ENCODE peak calls at places on chromosomes 13 and 19, in seven cellular contexts. One of them, this sample, is unnamed.

GRCh38 chr13:34030782-34031181 is 212.8 kb downstream of the RFC3 start:
- DNase-seq in astrocyte of the spinal cord: no peak
- DNase-seq in fibroblast of the aortic adventitia: no peak
- DNase-seq in epithelial cell of esophagus: peak; percentile 25
- DNase-seq in A549: no peak
- DNase-seq in dorsolateral prefrontal cortex: no peak
- DNase-seq in CD4-positive, alpha-beta T cell: no peak
- DNase-seq in this sample: no peak

GRCh38 chr19:38120471-38121030 is 103.5 kb downstream of the DPF1 start:
- DNase-seq in astrocyte of the spinal cord: no peak
- DNase-seq in CD4-positive, alpha-beta T cell: no peak
- DNase-seq in epithelial cell of esophagus: no peak
- DNase-seq in fibroblast of the aortic adventitia: no peak
- DNase-seq in A549: no peak
- DNase-seq in dorsolateral prefrontal cortex: no peak
- DNase-seq in this sample: no peak

GRCh38 chr13:78659450-78660110 is 625 bp upstream of the OBI1 start:
- DNase-seq in astrocyte of the spinal cord: peak; percentile 9
- DNase-seq in fibroblast of the aortic adventitia: peak; percentile 19
- DNase-seq in CD4-positive, alpha-beta T cell: no peak
- DNase-seq in epithelial cell of esophagus: no peak
- DNase-seq in A549: no peak
- DNase-seq in dorsolateral prefrontal cortex: no peak
- DNase-seq in this sample: peak; percentile 10

GRCh38 chr19:33060586-33060985 is 4.1 kb downstream of the RHPN2 start:
- DNase-seq in CD4-positive, alpha-beta T cell: no peak
- DNase-seq in A549: no peak
- DNase-seq in fibroblast of the aortic adventitia: no peak
- DNase-seq in epithelial cell of esophagus: no peak
- DNase-seq in dorsolateral prefrontal cortex: no peak
- DNase-seq in astrocyte of the spinal cord: no peak
- DNase-seq in this sample: no peak

GRCh38 chr19:29439688-29440550 is 85.9 kb upstream of the VSTM2B start:
- DNase-seq in fibroblast of the aortic adventitia: no peak
- DNase-seq in epithelial cell of esophagus: no peak
- DNase-seq in astrocyte of the spinal cord: no peak
- DNase-seq in dorsolateral prefrontal cortex: no peak
- DNase-seq in A549: no peak
- DNase-seq in CD4-positive, alpha-beta T cell: no peak
- DNase-seq in this sample: no peak

GRCh38 chr13:24865158-24865557 is 101.2 kb downstream of the RNF17 start:
- DNase-seq in CD4-positive, alpha-beta T cell: no peak
- DNase-seq in fibroblast of the aortic adventitia: peak; percentile 40
- DNase-seq in A549: no peak
- DNase-seq in dorsolateral prefrontal cortex: no peak
- DNase-seq in astrocyte of the spinal cord: peak; percentile 6
- DNase-seq in epithelial cell of esophagus: no peak
- DNase-seq in this sample: no peak

GRCh38 chr19:53467138-53467502 is 413 bp upstream of the ZNF813 start:
- DNase-seq in astrocyte of the spinal cord: no peak
- DNase-seq in A549: no peak
- DNase-seq in dorsolateral prefrontal cortex: no peak
- DNase-seq in epithelial cell of esophagus: peak; percentile 5
- DNase-seq in CD4-positive, alpha-beta T cell: no peak
- DNase-seq in fibroblast of the aortic adventitia: no peak
- DNase-seq in this sample: peak; percentile 14

GRCh38 chr13:60646600-60646999 is 249.6 kb downstream of the TDRD3 start:
- DNase-seq in A549: no peak
- DNase-seq in dorsolateral prefrontal cortex: no peak
- DNase-seq in epithelial cell of esophagus: no peak
- DNase-seq in CD4-positive, alpha-beta T cell: no peak
- DNase-seq in astrocyte of the spinal cord: no peak
- DNase-seq in fibroblast of the aortic adventitia: no peak
- DNase-seq in this sample: no peak

GRCh38 chr19:29622191-29623070 is 16.3 kb downstream of the POP4 start:
- DNase-seq in fibroblast of the aortic adventitia: no peak
- DNase-seq in A549: no peak
- DNase-seq in dorsolateral prefrontal cortex: no peak
- DNase-seq in CD4-positive, alpha-beta T cell: no peak
- DNase-seq in astrocyte of the spinal cord: peak; percentile 10
- DNase-seq in epithelial cell of esophagus: peak; percentile 33
- DNase-seq in this sample: peak; percentile 45

GRCh38 chr13:82654851-82655517 is 1227.3 kb downstream of the SLITRK1 start:
- DNase-seq in fibroblast of the aortic adventitia: peak; percentile 86
- DNase-seq in CD4-positive, alpha-beta T cell: no peak
- DNase-seq in astrocyte of the spinal cord: peak; percentile 31
- DNase-seq in A549: no peak
- DNase-seq in epithelial cell of esophagus: peak; percentile 83
- DNase-seq in dorsolateral prefrontal cortex: no peak
- DNase-seq in this sample: no peak

GRCh38 chr13:113084094-113084942 is 21.3 kb upstream of the F7 start:
- DNase-seq in A549: no peak
- DNase-seq in dorsolateral prefrontal cortex: no peak
- DNase-seq in epithelial cell of esophagus: no peak
- DNase-seq in CD4-positive, alpha-beta T cell: no peak
- DNase-seq in astrocyte of the spinal cord: no peak
- DNase-seq in fibroblast of the aortic adventitia: no peak
- DNase-seq in this sample: no peak
- TF ChIP-seq CTCF in A549: no peak
- TF ChIP-seq CTCF in dorsolateral prefrontal cortex: no peak
- TF ChIP-seq CTCF in epithelial cell of esophagus: no peak
- TF ChIP-seq CTCF in CD4-positive, alpha-beta T cell: no peak
- TF ChIP-seq CTCF in astrocyte of the spinal cord: peak; percentile 16
- TF ChIP-seq CTCF in fibroblast of the aortic adventitia: peak; percentile 23
- TF ChIP-seq CTCF in this sample: no peak

DNA sequence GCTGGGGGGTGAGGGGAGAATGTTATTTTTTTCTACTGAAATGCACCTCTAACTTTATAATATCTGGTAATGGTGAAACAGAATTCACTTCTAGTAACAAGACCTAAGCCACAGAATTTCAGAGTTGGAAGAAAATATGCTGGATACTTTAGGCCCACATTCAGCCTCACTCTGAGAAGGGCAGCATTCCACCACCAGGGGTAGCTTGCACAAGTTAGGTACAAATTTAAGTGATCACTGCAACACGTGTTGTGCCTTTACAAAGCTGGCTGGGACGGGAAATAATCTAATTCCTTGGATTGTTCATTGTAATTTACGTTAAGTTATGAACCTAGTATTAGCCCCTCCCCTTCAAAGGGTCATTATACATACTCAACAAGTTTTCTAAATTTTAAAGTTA is 192.3 kb downstream of the RGCC start:
- DNase-seq in astrocyte of the spinal cord: peak; percentile 55
- DNase-seq in dorsolateral prefrontal cortex: no peak
- DNase-seq in fibroblast of the aortic adventitia: peak; percentile 15
- DNase-seq in A549: peak; percentile 22
- DNase-seq in CD4-positive, alpha-beta T cell: no peak
- DNase-seq in epithelial cell of esophagus: peak; percentile 10
- DNase-seq in this sample: no peak
- TF ChIP-seq CTCF in astrocyte of the spinal cord: peak; percentile 58
- TF ChIP-seq CTCF in dorsolateral prefrontal cortex: no peak
- TF ChIP-seq CTCF in fibroblast of the aortic adventitia: peak; percentile 49
- TF ChIP-seq CTCF in A549: no peak
- TF ChIP-seq CTCF in CD4-positive, alpha-beta T cell: no peak
- TF ChIP-seq CTCF in epithelial cell of esophagus: peak; percentile 41
- TF ChIP-seq CTCF in this sample: no peak

GRCh38 chr19:41930322-41930722 is 2.1 kb upstream of the ERFL start:
- DNase-seq in astrocyte of the spinal cord: no peak
- DNase-seq in fibroblast of the aortic adventitia: no peak
- DNase-seq in A549: no peak
- DNase-seq in epithelial cell of esophagus: no peak
- DNase-seq in CD4-positive, alpha-beta T cell: no peak
- DNase-seq in dorsolateral prefrontal cortex: no peak
- DNase-seq in this sample: no peak

GRCh38 chr19:41932259-41933130 is 4.2 kb upstream of the ERFL start:
- DNase-seq in A549: no peak
- DNase-seq in astrocyte of the spinal cord: no peak
- DNase-seq in epithelial cell of esophagus: no peak
- DNase-seq in fibroblast of the aortic adventitia: no peak
- DNase-seq in CD4-positive, alpha-beta T cell: no peak
- DNase-seq in dorsolateral prefrontal cortex: no peak
- DNase-seq in this sample: no peak

GRCh38 chr19:41929536-41930071 is 1.4 kb upstream of the ERFL start:
- DNase-seq in CD4-positive, alpha-beta T cell: no peak
- DNase-seq in fibroblast of the aortic adventitia: no peak
- DNase-seq in epithelial cell of esophagus: no peak
- DNase-seq in A549: no peak
- DNase-seq in dorsolateral prefrontal cortex: no peak
- DNase-seq in astrocyte of the spinal cord: no peak
- DNase-seq in this sample: no peak

GRCh38 chr19:41933131-41933458 is 4.8 kb upstream of the ERFL start:
- DNase-seq in fibroblast of the aortic adventitia: no peak
- DNase-seq in CD4-positive, alpha-beta T cell: no peak
- DNase-seq in A549: no peak
- DNase-seq in epithelial cell of esophagus: no peak
- DNase-seq in dorsolateral prefrontal cortex: no peak
- DNase-seq in astrocyte of the spinal cord: no peak
- DNase-seq in this sample: no peak

GRCh38 chr19:41930926-41931592 is 2.8 kb upstream of the ERFL start:
- DNase-seq in dorsolateral prefrontal cortex: no peak
- DNase-seq in A549: no peak
- DNase-seq in epithelial cell of esophagus: no peak
- DNase-seq in fibroblast of the aortic adventitia: no peak
- DNase-seq in CD4-positive, alpha-beta T cell: no peak
- DNase-seq in astrocyte of the spinal cord: no peak
- DNase-seq in this sample: no peak
- TF ChIP-seq CTCF in dorsolateral prefrontal cortex: no peak
- TF ChIP-seq CTCF in A549: peak; percentile 35
- TF ChIP-seq CTCF in epithelial cell of esophagus: peak; percentile 43
- TF ChIP-seq CTCF in fibroblast of the aortic adventitia: peak; percentile 46
- TF ChIP-seq CTCF in CD4-positive, alpha-beta T cell: no peak
- TF ChIP-seq CTCF in astrocyte of the spinal cord: peak; percentile 42
- TF ChIP-seq CTCF in this sample: no peak

DNA sequence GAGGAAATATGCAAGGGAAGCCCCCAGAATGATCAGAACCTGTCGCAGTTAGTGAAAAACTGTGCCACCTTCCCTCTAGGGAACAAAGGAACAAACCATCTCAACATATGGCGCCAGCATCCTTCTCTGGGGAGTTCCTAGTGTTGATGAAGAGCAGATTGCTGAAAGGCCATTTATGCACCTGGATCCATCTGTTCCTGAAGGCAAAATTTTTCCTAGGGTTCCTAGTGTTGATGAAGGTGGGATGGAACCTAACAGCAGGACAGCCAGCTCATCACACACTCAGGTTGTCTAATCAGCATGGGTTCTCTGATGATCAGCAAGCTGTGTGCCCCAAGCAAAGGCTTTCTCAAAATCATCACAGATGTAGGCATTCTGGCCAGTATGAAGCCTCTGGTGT is 32.6 kb downstream of the ZNF473 start:
- DNase-seq in astrocyte of the spinal cord: no peak
- DNase-seq in A549: no peak
- DNase-seq in dorsolateral prefrontal cortex: no peak
- DNase-seq in fibroblast of the aortic adventitia: no peak
- DNase-seq in CD4-positive, alpha-beta T cell: no peak
- DNase-seq in epithelial cell of esophagus: no peak
- DNase-seq in this sample: no peak
- TF ChIP-seq CTCF in astrocyte of the spinal cord: no peak
- TF ChIP-seq CTCF in A549: no peak
- TF ChIP-seq CTCF in dorsolateral prefrontal cortex: no peak
- TF ChIP-seq CTCF in fibroblast of the aortic adventitia: no peak
- TF ChIP-seq CTCF in CD4-positive, alpha-beta T cell: no peak
- TF ChIP-seq CTCF in epithelial cell of esophagus: no peak
- TF ChIP-seq CTCF in this sample: no peak

DNA sequence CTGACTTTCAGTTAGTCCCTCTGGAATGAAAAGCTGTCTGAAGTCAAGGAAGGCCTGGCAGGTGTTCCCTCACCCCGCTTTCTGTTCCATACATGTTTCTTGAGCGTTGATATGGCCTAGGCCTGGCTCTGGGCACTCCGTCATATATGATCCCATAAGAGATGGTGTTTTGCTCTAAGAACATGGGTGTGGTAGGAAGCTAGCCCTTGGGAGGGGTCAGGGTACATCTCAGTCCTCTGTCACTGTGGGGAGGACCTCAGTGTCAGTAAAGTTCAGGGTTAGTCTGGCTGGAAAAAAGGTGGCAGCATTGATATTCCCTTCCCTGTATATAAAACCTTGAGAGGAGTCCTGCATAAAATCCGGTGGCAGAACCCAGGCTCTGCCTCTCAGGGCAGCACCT is 73.5 kb upstream of the NPAS1 start:
- DNase-seq in astrocyte of the spinal cord: no peak
- DNase-seq in A549: no peak
- DNase-seq in CD4-positive, alpha-beta T cell: no peak
- DNase-seq in epithelial cell of esophagus: no peak
- DNase-seq in fibroblast of the aortic adventitia: no peak
- DNase-seq in dorsolateral prefrontal cortex: no peak
- DNase-seq in this sample: no peak
- TF ChIP-seq CTCF in astrocyte of the spinal cord: no peak
- TF ChIP-seq CTCF in A549: no peak
- TF ChIP-seq CTCF in CD4-positive, alpha-beta T cell: no peak
- TF ChIP-seq CTCF in epithelial cell of esophagus: no peak
- TF ChIP-seq CTCF in fibroblast of the aortic adventitia: no peak
- TF ChIP-seq CTCF in dorsolateral prefrontal cortex: no peak
- TF ChIP-seq CTCF in this sample: no peak

GRCh38 chr19:56838680-56838929 is 1.9 kb downstream of the PEG3 start:
- DNase-seq in CD4-positive, alpha-beta T cell: no peak
- DNase-seq in fibroblast of the aortic adventitia: no peak
- DNase-seq in astrocyte of the spinal cord: no peak
- DNase-seq in dorsolateral prefrontal cortex: no peak
- DNase-seq in A549: no peak
- DNase-seq in epithelial cell of esophagus: no peak
- DNase-seq in this sample: no peak

GRCh38 chr19:56837892-56838679 is 2.4 kb downstream of the PEG3 start:
- DNase-seq in astrocyte of the spinal cord: peak; percentile 4
- DNase-seq in CD4-positive, alpha-beta T cell: no peak
- DNase-seq in dorsolateral prefrontal cortex: peak; percentile 72
- DNase-seq in A549: no peak
- DNase-seq in fibroblast of the aortic adventitia: no peak
- DNase-seq in epithelial cell of esophagus: no peak
- DNase-seq in this sample: no peak

GRCh38 chr19:56836059-56836458 is 4.5 kb downstream of the PEG3 start:
- DNase-seq in fibroblast of the aortic adventitia: no peak
- DNase-seq in A549: no peak
- DNase-seq in astrocyte of the spinal cord: no peak
- DNase-seq in CD4-positive, alpha-beta T cell: no peak
- DNase-seq in dorsolateral prefrontal cortex: no peak
- DNase-seq in epithelial cell of esophagus: no peak
- DNase-seq in this sample: no peak

GRCh38 chr19:56837004-56837403 is 3.5 kb downstream of the PEG3 start:
- DNase-seq in CD4-positive, alpha-beta T cell: no peak
- DNase-seq in dorsolateral prefrontal cortex: no peak
- DNase-seq in A549: no peak
- DNase-seq in fibroblast of the aortic adventitia: no peak
- DNase-seq in astrocyte of the spinal cord: no peak
- DNase-seq in epithelial cell of esophagus: no peak
- DNase-seq in this sample: no peak

DNA sequence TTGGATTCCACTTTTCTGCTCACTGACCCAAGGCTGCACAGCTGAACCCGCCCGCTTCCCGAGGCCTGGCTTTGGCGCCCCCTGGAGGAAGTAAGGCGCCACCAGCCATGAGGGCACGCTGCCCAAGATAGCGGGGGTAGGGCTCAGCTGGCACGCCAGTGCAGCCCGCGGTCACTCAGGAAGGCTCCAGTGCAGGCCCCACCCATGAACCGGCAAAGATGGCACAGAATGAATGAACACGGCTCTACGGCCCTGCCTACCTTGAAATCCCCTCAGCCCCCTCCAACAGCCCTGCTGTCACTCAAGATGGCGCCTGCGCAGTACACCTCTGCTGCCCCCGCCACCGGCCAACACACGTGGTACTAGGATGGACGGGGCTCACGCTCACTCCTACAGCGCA is 3.0 kb downstream of the PEG3 start:
- DNase-seq in CD4-positive, alpha-beta T cell: no peak
- DNase-seq in epithelial cell of esophagus: no peak
- DNase-seq in astrocyte of the spinal cord: peak; percentile 0
- DNase-seq in A549: no peak
- DNase-seq in fibroblast of the aortic adventitia: no peak
- DNase-seq in dorsolateral prefrontal cortex: peak; percentile 86
- DNase-seq in this sample: no peak
- TF ChIP-seq CTCF in CD4-positive, alpha-beta T cell: no peak
- TF ChIP-seq CTCF in epithelial cell of esophagus: no peak
- TF ChIP-seq CTCF in astrocyte of the spinal cord: peak; percentile 12
- TF ChIP-seq CTCF in A549: no peak
- TF ChIP-seq CTCF in fibroblast of the aortic adventitia: no peak
- TF ChIP-seq CTCF in dorsolateral prefrontal cortex: peak; percentile 65
- TF ChIP-seq CTCF in this sample: no peak

This sample was measured in GM20000.